ENCODE peak calls at places on chromosomes 11 and 22, in six cellular contexts. X is CD8-positive, alpha-beta T cell; T is astrocyte of the cerebellum; F is OCI-LY7; G is cardiac fibroblast; I is H1. V is an unnamed sample.

GRCh38 chr11:128715691-128716153 is 21.9 kb downstream of the FLI1 start:
- DNase-seq in G (peak; percentile 68), T (peak; percentile 58), I (no peak), F (no peak), X (no peak), V (no peak)

GRCh38 chr22:45680932-45681700 is 9.5 kb downstream of the ATXN10 start:
- DNase-seq in X (no peak), I (no peak), T (no peak), G (peak; percentile 59), F (no peak), V (no peak)

GRCh38 chr11:63951779-63952536 is 13.2 kb downstream of the NAA40 start:
- DNase-seq in I (no peak), F (peak; percentile 20), G (peak; percentile 49), X (peak; percentile 28), T (no peak), V (no peak)

GRCh38 chr22:20867179-20868099 is 8.6 kb downstream of the SNAP29 start:
- DNase-seq in F (peak; percentile 10), X (no peak), I (no peak), G (peak; percentile 35), T (no peak), V (no peak)

GRCh38 chr11:66336234-66337102 is at the start of gene RIN1:
- DNase-seq in G (peak; percentile 99), I (no peak), F (peak; percentile 39), T (peak; percentile 94), X (no peak), V (peak; percentile 73)

GRCh38 chr22:29820941-29821789 is 16.9 kb downstream of the ASCC2 start:
- DNase-seq in T (peak; percentile 37), F (no peak), I (no peak), X (no peak), G (peak; percentile 98), V (peak; percentile 60)

GRCh38 chr11:6132431-6132830 is 24.9 kb downstream of the OR56B4 start:
- DNase-seq in X (no peak), T (no peak), F (no peak), I (no peak), G (no peak), V (no peak)

GRCh38 chr11:2944953-2945756 is 15.9 kb upstream of the PHLDA2 start:
- DNase-seq in G (peak; percentile 83), I (peak; percentile 39), F (no peak), T (peak; percentile 90), X (no peak), V (peak; percentile 75)

GRCh38 chr11:124915541-124916369 is 3.3 kb upstream of the HEPN1 start:
- DNase-seq in F (no peak), I (no peak), T (no peak), X (no peak), G (peak; percentile 79), V (no peak)

GRCh38 chr11:37496196-37496595 is 898.2 kb upstream of the RAG2 start:
- DNase-seq in I (no peak), T (no peak), X (no peak), G (peak; percentile 6), F (no peak), V (no peak)

GRCh38 chr11:4038973-4039372 is 55.6 kb upstream of the RRM1 start:
- DNase-seq in T (no peak), G (peak; percentile 43), I (no peak), X (no peak), F (no peak), V (no peak)

GRCh38 chr22:50146440-50147228 is 23.9 kb upstream of the PANX2 start:
- DNase-seq in G (peak; percentile 82), F (no peak), X (no peak), I (no peak), T (peak; percentile 39), V (peak; percentile 61)

GRCh38 chr22:32574957-32575893 is 100.6 kb downstream of the FBXO7 start:
- DNase-seq in T (no peak), F (no peak), X (no peak), I (no peak), G (no peak), V (no peak)

GRCh38 chr11:8363924-8364323 is 100.2 kb upstream of the LMO1 start:
- DNase-seq in F (no peak), T (no peak), G (peak; percentile 13), I (no peak), X (no peak), V (no peak)

GRCh38 chr11:16685914-16686313 is 52.5 kb upstream of the C11orf58 start:
- DNase-seq in G (no peak), X (no peak), T (no peak), F (no peak), I (no peak), V (no peak)

GRCh38 chr11:131099746-131100145 is 183.5 kb upstream of the SNX19 start:
- DNase-seq in X (no peak), I (no peak), T (no peak), F (no peak), G (no peak), V (no peak)

GRCh38 chr11:75653532-75653931 is 15.3 kb downstream of the MAP6 start:
- DNase-seq in I (no peak), F (no peak), G (no peak), T (no peak), X (no peak), V (no peak)

DNA sequence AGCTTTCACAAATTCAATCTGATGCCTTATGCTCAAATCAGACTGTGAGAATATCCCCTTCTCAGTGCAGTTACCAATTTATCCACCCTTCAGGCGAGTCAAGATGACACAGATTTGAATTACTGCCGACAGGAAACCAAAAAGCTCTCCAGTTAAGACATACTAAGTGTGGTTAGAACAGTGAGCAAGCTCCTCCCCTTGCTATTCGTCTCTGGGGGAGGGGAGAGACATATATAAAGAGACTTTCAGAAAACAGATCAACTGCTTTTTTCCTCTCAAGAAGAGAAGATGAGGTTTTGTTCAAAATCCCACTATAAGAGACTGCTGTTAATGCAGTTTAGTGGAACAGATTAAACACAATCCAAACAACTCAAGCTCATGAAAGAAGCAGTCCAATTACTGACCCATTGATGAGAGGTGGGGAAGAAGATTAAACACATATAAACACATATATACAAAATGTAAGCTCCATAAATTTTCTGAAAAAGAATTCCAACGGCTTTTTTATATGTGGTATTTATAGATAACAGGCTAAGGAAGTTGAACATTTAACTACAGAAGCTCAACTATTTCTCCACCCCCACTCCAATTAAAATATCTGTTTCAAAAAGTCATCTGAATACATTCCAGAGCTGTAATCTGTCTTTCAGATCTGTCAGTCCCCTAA is 102.7 kb downstream of the MRTFA start:
- DNase-seq in T (no peak), I (no peak), X (peak; percentile 29), G (peak; percentile 81), F (peak; percentile 89), V (no peak)
- H3K4me3 ChIP-seq in T (no peak overlapping the region), I (no peak overlapping the region), X (peak overlapping the region; percentile 48), G (peak overlapping the region; percentile 43), F (peak overlapping the region; percentile 68), V (no peak overlapping the region)

GRCh38 chr11:41917900-41918299 is 458.4 kb upstream of the LRRC4C start:
- DNase-seq in T (no peak), G (no peak), I (no peak), F (no peak), X (no peak), V (no peak)
- H3K4me3 ChIP-seq in T (no peak overlapping the region), G (no peak overlapping the region), I (no peak overlapping the region), F (no peak overlapping the region), X (no peak overlapping the region), V (no peak overlapping the region)

GRCh38 chr11:46144741-46145140 is 23.5 kb upstream of the PHF21A start:
- DNase-seq in X (no peak), I (no peak), G (no peak), T (no peak), F (no peak), V (no peak)
- H3K4me3 ChIP-seq in X (no peak overlapping the region), I (no peak overlapping the region), G (no peak overlapping the region), T (no peak overlapping the region), F (no peak overlapping the region), V (no peak overlapping the region)

DNA sequence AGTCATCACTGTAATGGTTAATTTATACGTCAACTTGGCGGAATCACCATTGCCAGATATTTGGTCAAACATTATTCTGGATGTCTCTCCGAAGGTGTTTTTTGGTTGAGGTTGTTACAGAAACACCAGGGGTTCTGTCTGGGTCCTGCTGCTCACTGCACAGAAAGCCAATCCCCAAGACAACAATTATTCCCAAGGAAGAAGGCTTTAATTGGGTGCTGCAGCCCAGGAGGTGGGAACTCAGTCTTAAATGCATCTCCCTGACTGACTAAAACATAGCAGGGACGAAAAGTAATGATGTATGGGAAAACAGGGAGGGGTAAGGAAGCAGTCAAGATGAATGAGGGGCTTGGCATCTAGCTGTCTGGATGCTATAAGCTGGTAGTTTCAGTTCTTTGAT is 331.3 kb downstream of the TBC1D22A start:
- DNase-seq in G (no peak), T (no peak), F (no peak), X (no peak), I (no peak), V (no peak)
- H3K4me3 ChIP-seq in G (no peak overlapping the region), T (no peak overlapping the region), F (no peak overlapping the region), X (no peak overlapping the region), I (no peak overlapping the region), V (no peak overlapping the region)